ENCODE peak calls at places on chromosomes 12 and 14, in nine cellular contexts. X is effector CD4-positive, alpha-beta T cell; R is endothelial cell; B is RKO; Q is stimulated activated CD4-positive, alpha-beta T cell treated with anti-CD3 and anti-CD28 coated beads, Interleukin-4, amount 100 ng/mL, for 1 hour; S is omental fat pad; Z is A549; P is activated T-helper 1 cell treated with Interleukin-2 at 50 U/mL for 16 hours; F is naive B cell. C is an unnamed sample.

GRCh38 chr12:84463756-84464495 is 448.7 kb downstream of the SLC6A15 start:
- DNase-seq in X (no peak), R (no peak), B (no peak), Q (no peak), S (no peak), Z (no peak), P (no peak), F (no peak), C (no peak)

GRCh38 chr14:67514650-67515385 is 18.3 kb upstream of the PLEKHH1 start:
- DNase-seq in X (peak; percentile 28), R (peak; percentile 28), B (peak; percentile 27), Q (peak; percentile 48), S (no peak), Z (peak; percentile 45), P (peak; percentile 13), F (peak; percentile 46), C (peak; percentile 51)

GRCh38 chr12:69779928-69780327 is 41.3 kb downstream of the RAB3IP start:
- DNase-seq in X (no peak), R (peak; percentile 60), B (peak; percentile 52), Q (no peak), S (no peak), Z (peak; percentile 30), P (no peak), F (no peak), C (peak; percentile 45)

GRCh38 chr12:25591132-25591531 is 38.0 kb upstream of the LMNTD1 start:
- DNase-seq in X (no peak), R (peak; percentile 8), B (no peak), Q (no peak), S (no peak), Z (no peak), P (no peak), F (no peak), C (no peak)

GRCh38 chr12:75289678-75290200 is 40.4 kb downstream of the CAPS2 start:
- DNase-seq in X (no peak), R (no peak), B (peak; percentile 57), Q (no peak), S (no peak), Z (no peak), P (no peak), F (no peak), C (no peak)

GRCh38 chr12:106342397-106343212 is 14.9 kb upstream of the POLR3B start:
- DNase-seq in X (no peak), R (no peak), B (peak; percentile 3), Q (no peak), S (no peak), Z (peak; percentile 25), P (no peak), F (no peak), C (no peak)

GRCh38 chr14:22226381-22226780 is 362.6 kb downstream of the DAD1 start:
- DNase-seq in X (no peak), R (no peak), B (peak; percentile 16), Q (no peak), S (no peak), Z (no peak), P (no peak), F (peak; percentile 82), C (no peak)

GRCh38 chr14:92386637-92387036 is 63.7 kb downstream of the SLC24A4 start:
- DNase-seq in X (no peak), R (no peak), B (no peak), Q (no peak), S (no peak), Z (no peak), P (no peak), F (no peak), C (no peak)

GRCh38 chr14:104280902-104281767 is 142.7 kb downstream of the KIF26A start:
- DNase-seq in X (no peak), R (no peak), B (no peak), Q (no peak), S (peak; percentile 10), Z (no peak), P (no peak), F (no peak), C (peak; percentile 44)

GRCh38 chr14:55599250-55599879 is 19.4 kb downstream of the KTN1 start:
- DNase-seq in X (no peak), R (no peak), B (no peak), Q (no peak), S (no peak), Z (no peak), P (no peak), F (no peak), C (no peak)

GRCh38 chr12:97308576-97309198 is 153.9 kb upstream of the RMST start:
- DNase-seq in X (peak; percentile 20), R (peak; percentile 28), B (peak; percentile 58), Q (no peak), S (no peak), Z (peak; percentile 5), P (no peak), F (peak; percentile 54), C (no peak)

GRCh38 chr12:116370886-116371580 is 93.5 kb upstream of the MED13L start:
- DNase-seq in X (no peak), R (no peak), B (no peak), Q (no peak), S (no peak), Z (no peak), P (no peak), F (no peak), C (no peak)

GRCh38 chr14:33186656-33187055 is 248.0 kb downstream of the NPAS3 start:
- DNase-seq in X (no peak), R (no peak), B (no peak), Q (no peak), S (no peak), Z (no peak), P (no peak), F (no peak), C (no peak)

GRCh38 chr12:52636592-52637258 is 15.3 kb downstream of the KRT2 start:
- DNase-seq in X (no peak), R (no peak), B (no peak), Q (no peak), S (no peak), Z (no peak), P (no peak), F (no peak), C (no peak)

GRCh38 chr14:73662439-73663056 is 17.8 kb downstream of the DNAL1 start:
- DNase-seq in X (no peak), R (no peak), B (peak; percentile 96), Q (no peak), S (no peak), Z (peak; percentile 53), P (no peak), F (no peak), C (no peak)

GRCh38 chr12:114918535-114919233 is 234.7 kb upstream of the TBX3 start:
- DNase-seq in X (no peak), R (no peak), B (peak; percentile 20), Q (no peak), S (no peak), Z (peak; percentile 79), P (no peak), F (no peak), C (no peak)

GRCh38 chr12:64431791-64432190 is 20.1 kb upstream of the TBK1 start:
- DNase-seq in X (no peak), R (no peak), B (no peak), Q (no peak), S (no peak), Z (no peak), P (no peak), F (no peak), C (no peak)

GRCh38 chr12:72271401-72271740 is 799 bp upstream of the TRHDE start:
- DNase-seq in X (no peak), R (peak; percentile 56), B (no peak), Q (no peak), S (no peak), Z (no peak), P (no peak), F (no peak), C (no peak)